ENCODE peak calls at places on chromosomes 12 and 14, in four cellular contexts. One of them, this sample, is unnamed.

GRCh38 chr14:69093551-69094421 is 59.1 kb downstream of the DCAF5 start:
- DNase-seq in psoas muscle: no peak
- DNase-seq in tibial nerve: no peak
- DNase-seq in K562: no peak
- DNase-seq in this sample: no peak

GRCh38 chr12:75446857-75447256 is 33.7 kb upstream of the GLIPR1 start:
- DNase-seq in tibial nerve: no peak
- DNase-seq in psoas muscle: no peak
- DNase-seq in K562: no peak
- DNase-seq in this sample: no peak

GRCh38 chr14:93719234-93719633 is 69.1 kb downstream of the PRIMA1 start:
- DNase-seq in tibial nerve: no peak
- DNase-seq in psoas muscle: no peak
- DNase-seq in K562: no peak
- DNase-seq in this sample: no peak

GRCh38 chr12:63396135-63396534 is 245.1 kb upstream of the AVPR1A start:
- DNase-seq in psoas muscle: no peak
- DNase-seq in tibial nerve: no peak
- DNase-seq in K562: no peak
- DNase-seq in this sample: no peak

GRCh38 chr12:54650409-54650808 is 2.2 kb upstream of the DCD start:
- DNase-seq in tibial nerve: no peak
- DNase-seq in K562: no peak
- DNase-seq in psoas muscle: no peak
- DNase-seq in this sample: no peak

GRCh38 chr14:24147761-24148428 is 597 bp downstream of the RNF31 start:
- DNase-seq in psoas muscle: no peak
- DNase-seq in tibial nerve: no peak
- DNase-seq in K562: no peak
- DNase-seq in this sample: no peak

GRCh38 chr14:43184540-43184939 is 1322.5 kb downstream of the FSCB start:
- DNase-seq in psoas muscle: no peak
- DNase-seq in K562: no peak
- DNase-seq in tibial nerve: no peak
- DNase-seq in this sample: no peak

GRCh38 chr12:1130571-1130970 is 139.5 kb downstream of the ERC1 start:
- DNase-seq in psoas muscle: no peak
- DNase-seq in K562: no peak
- DNase-seq in tibial nerve: no peak
- DNase-seq in this sample: no peak

GRCh38 chr14:89814126-89814525 is 140.4 kb downstream of the EFCAB11 start:
- DNase-seq in K562: no peak
- DNase-seq in psoas muscle: no peak
- DNase-seq in tibial nerve: no peak
- DNase-seq in this sample: no peak
- H3K27ac ChIP-seq in K562: no peak
- H3K27ac ChIP-seq in psoas muscle: no peak
- H3K27ac ChIP-seq in tibial nerve: no peak
- H3K27ac ChIP-seq in this sample: no peak

DNA sequence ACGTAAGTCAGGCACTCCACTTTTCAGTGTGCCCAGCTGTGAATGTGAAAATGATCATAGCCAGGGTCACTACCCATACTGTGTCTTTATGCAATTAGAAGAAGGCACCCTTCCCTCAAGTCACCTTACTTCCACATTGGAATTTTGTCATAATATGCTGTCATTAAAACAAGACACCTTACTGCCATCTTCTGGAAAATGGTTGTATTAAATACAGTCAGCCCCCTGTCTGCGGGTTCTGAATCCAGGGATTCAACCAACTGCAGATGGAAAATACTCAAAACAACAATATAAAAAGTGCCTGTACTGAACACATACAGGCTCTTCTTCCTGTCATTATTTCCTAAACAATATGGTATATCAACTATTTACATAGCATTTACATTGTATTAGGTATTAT is 70.2 kb upstream of the TBX5 start:
- DNase-seq in psoas muscle: no peak
- DNase-seq in K562: no peak
- DNase-seq in tibial nerve: no peak
- DNase-seq in this sample: no peak
- TF ChIP-seq CTCF in psoas muscle: no peak
- TF ChIP-seq CTCF in K562: peak
- TF ChIP-seq CTCF in tibial nerve: no peak
- TF ChIP-seq CTCF in this sample: no peak

GRCh38 chr12:76878045-76878898 is 547 bp downstream of the CSRP2 start:
- DNase-seq in tibial nerve: no peak
- DNase-seq in K562: peak
- DNase-seq in psoas muscle: peak
- DNase-seq in this sample: no peak
- H3K27ac ChIP-seq in tibial nerve: peak
- H3K27ac ChIP-seq in K562: no peak
- H3K27ac ChIP-seq in psoas muscle: peak
- H3K27ac ChIP-seq in this sample: peak

GRCh38 chr12:6684609-6685008 is 4.6 kb downstream of the ZNF384 start:
- DNase-seq in K562: peak
- DNase-seq in tibial nerve: no peak
- DNase-seq in psoas muscle: no peak
- DNase-seq in this sample: no peak
- TF ChIP-seq CTCF in K562: peak
- TF ChIP-seq CTCF in tibial nerve: peak
- TF ChIP-seq CTCF in psoas muscle: peak
- TF ChIP-seq CTCF in this sample: no peak

GRCh38 chr14:36516719-36517241 is 3.3 kb downstream of the NKX2-1 start:
- DNase-seq in K562: no peak
- DNase-seq in tibial nerve: no peak
- DNase-seq in psoas muscle: no peak
- DNase-seq in this sample: no peak
- H3K27ac ChIP-seq in K562: no peak
- H3K27ac ChIP-seq in tibial nerve: no peak
- H3K27ac ChIP-seq in psoas muscle: no peak
- H3K27ac ChIP-seq in this sample: peak

DNA sequence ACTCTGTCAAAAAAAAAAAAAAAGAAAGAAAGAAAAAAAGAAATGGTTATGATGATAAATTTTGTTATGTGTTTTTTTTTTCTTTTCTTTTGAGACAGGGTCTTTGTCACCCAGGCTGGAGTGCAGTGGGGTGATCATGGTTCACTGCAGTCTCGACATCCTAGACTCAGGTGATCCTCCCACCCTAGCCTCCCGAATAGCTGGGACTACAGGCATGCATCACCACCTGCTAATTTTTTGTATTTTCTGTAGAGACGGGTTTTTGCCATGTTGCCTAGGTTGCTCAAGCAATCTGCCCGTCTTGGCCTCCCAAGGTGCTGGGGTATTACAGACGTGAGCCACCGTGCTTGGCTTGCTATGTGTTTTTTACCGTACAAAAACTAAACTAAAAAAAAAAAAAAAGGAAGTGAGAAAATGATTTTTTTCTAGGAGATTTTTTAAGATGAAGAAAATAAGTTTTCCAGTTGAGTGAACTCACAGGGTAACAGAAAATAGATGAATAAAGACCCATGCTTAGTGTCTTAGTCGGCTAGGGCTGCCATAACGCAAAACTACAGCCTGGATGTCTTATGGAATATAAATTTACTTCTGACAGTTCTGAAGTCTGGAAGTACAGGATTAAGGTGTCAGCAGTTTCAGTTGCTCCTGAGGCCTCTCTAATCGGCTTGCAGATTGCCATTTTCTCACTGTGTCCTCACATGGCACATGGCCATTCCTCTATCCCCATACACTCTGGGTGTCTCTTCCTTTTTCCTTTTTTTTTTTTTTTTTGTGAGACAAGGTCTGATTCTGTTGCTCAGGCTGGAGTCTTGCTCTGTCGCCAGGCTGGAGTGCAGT is 13.2 kb upstream of the APOF start:
- DNase-seq in psoas muscle: no peak
- DNase-seq in tibial nerve: no peak
- DNase-seq in K562: no peak
- DNase-seq in this sample: no peak
- TF ChIP-seq CTCF in psoas muscle: no peak
- TF ChIP-seq CTCF in tibial nerve: no peak
- TF ChIP-seq CTCF in K562: no peak
- TF ChIP-seq CTCF in this sample: no peak

GRCh38 chr14:102084931-102085330 is 1.9 kb downstream of the HSP90AA1 start:
- DNase-seq in K562: no peak
- DNase-seq in tibial nerve: no peak
- DNase-seq in psoas muscle: no peak
- DNase-seq in this sample: no peak
- H3K27ac ChIP-seq in K562: peak
- H3K27ac ChIP-seq in tibial nerve: peak
- H3K27ac ChIP-seq in psoas muscle: no peak
- H3K27ac ChIP-seq in this sample: no peak

GRCh38 chr14:33851931-33852330 is 98.9 kb downstream of the EGLN3 start:
- DNase-seq in K562: no peak
- DNase-seq in psoas muscle: no peak
- DNase-seq in tibial nerve: no peak
- DNase-seq in this sample: no peak
- TF ChIP-seq CTCF in K562: no peak
- TF ChIP-seq CTCF in psoas muscle: no peak
- TF ChIP-seq CTCF in tibial nerve: no peak
- TF ChIP-seq CTCF in this sample: no peak

GRCh38 chr14:33555710-33556350 is 395.0 kb downstream of the EGLN3 start:
- DNase-seq in K562: no peak
- DNase-seq in tibial nerve: no peak
- DNase-seq in psoas muscle: no peak
- DNase-seq in this sample: no peak
- H3K27ac ChIP-seq in K562: no peak
- H3K27ac ChIP-seq in tibial nerve: no peak
- H3K27ac ChIP-seq in psoas muscle: no peak
- H3K27ac ChIP-seq in this sample: no peak

This sample was measured in lung.